ENCODE peak calls at places on chromosomes 12 and 14, in seven cellular contexts. One of them, this sample, is unnamed.

GRCh38 chr14:35556548-35556947 is 22.6 kb downstream of the INSM2 start:
- DNase-seq in cardiac muscle cell: no peak
- DNase-seq in fibroblast of pulmonary artery: no peak
- DNase-seq in ovary: no peak
- DNase-seq in PC-9: no peak
- DNase-seq in choroid plexus epithelial cell: no peak
- DNase-seq in psoas muscle: no peak
- DNase-seq in this sample: no peak

GRCh38 chr14:94005324-94005723 is 8.2 kb downstream of the CCDC197 start:
- DNase-seq in psoas muscle: no peak
- DNase-seq in choroid plexus epithelial cell: peak
- DNase-seq in fibroblast of pulmonary artery: no peak
- DNase-seq in PC-9: no peak
- DNase-seq in ovary: no peak
- DNase-seq in cardiac muscle cell: no peak
- DNase-seq in this sample: no peak

GRCh38 chr14:87000071-87000470 is 992.9 kb downstream of the GALC start:
- DNase-seq in PC-9: no peak
- DNase-seq in cardiac muscle cell: no peak
- DNase-seq in fibroblast of pulmonary artery: no peak
- DNase-seq in ovary: no peak
- DNase-seq in choroid plexus epithelial cell: no peak
- DNase-seq in psoas muscle: no peak
- DNase-seq in this sample: no peak

GRCh38 chr12:121575952-121576615 is 4.7 kb downstream of the KDM2B start:
- DNase-seq in cardiac muscle cell: no peak
- DNase-seq in choroid plexus epithelial cell: no peak
- DNase-seq in ovary: no peak
- DNase-seq in PC-9: no peak
- DNase-seq in fibroblast of pulmonary artery: peak
- DNase-seq in psoas muscle: no peak
- DNase-seq in this sample: peak

GRCh38 chr14:81219821-81220487 is 805 bp downstream of the GTF2A1 start:
- DNase-seq in psoas muscle: peak
- DNase-seq in PC-9: no peak
- DNase-seq in fibroblast of pulmonary artery: no peak
- DNase-seq in ovary: peak
- DNase-seq in choroid plexus epithelial cell: peak
- DNase-seq in cardiac muscle cell: peak
- DNase-seq in this sample: no peak

GRCh38 chr12:62621239-62621638 is 154.6 kb downstream of the MON2 start:
- DNase-seq in choroid plexus epithelial cell: no peak
- DNase-seq in ovary: no peak
- DNase-seq in cardiac muscle cell: no peak
- DNase-seq in fibroblast of pulmonary artery: no peak
- DNase-seq in PC-9: no peak
- DNase-seq in psoas muscle: no peak
- DNase-seq in this sample: no peak

GRCh38 chr14:24251880-24252288 is 9.5 kb upstream of the TINF2 start:
- DNase-seq in psoas muscle: no peak
- DNase-seq in PC-9: peak
- DNase-seq in cardiac muscle cell: no peak
- DNase-seq in choroid plexus epithelial cell: peak
- DNase-seq in fibroblast of pulmonary artery: peak
- DNase-seq in ovary: no peak
- DNase-seq in this sample: no peak

GRCh38 chr14:51821822-51822221 is 38.6 kb upstream of the GNG2 start:
- DNase-seq in psoas muscle: no peak
- DNase-seq in fibroblast of pulmonary artery: peak
- DNase-seq in PC-9: no peak
- DNase-seq in ovary: no peak
- DNase-seq in cardiac muscle cell: no peak
- DNase-seq in choroid plexus epithelial cell: peak
- DNase-seq in this sample: peak

GRCh38 chr12:100554608-100555077 is 18.8 kb upstream of the GAS2L3 start:
- DNase-seq in PC-9: peak
- DNase-seq in choroid plexus epithelial cell: peak
- DNase-seq in psoas muscle: no peak
- DNase-seq in fibroblast of pulmonary artery: peak
- DNase-seq in ovary: no peak
- DNase-seq in cardiac muscle cell: peak
- DNase-seq in this sample: peak

GRCh38 chr14:63276016-63276415 is 42.7 kb downstream of the GPHB5 start:
- DNase-seq in cardiac muscle cell: no peak
- DNase-seq in fibroblast of pulmonary artery: no peak
- DNase-seq in PC-9: no peak
- DNase-seq in psoas muscle: no peak
- DNase-seq in choroid plexus epithelial cell: no peak
- DNase-seq in ovary: no peak
- DNase-seq in this sample: no peak

GRCh38 chr12:80943345-80943744 is 5.6 kb upstream of the LIN7A start:
- DNase-seq in choroid plexus epithelial cell: no peak
- DNase-seq in ovary: no peak
- DNase-seq in psoas muscle: no peak
- DNase-seq in fibroblast of pulmonary artery: no peak
- DNase-seq in cardiac muscle cell: no peak
- DNase-seq in PC-9: no peak
- DNase-seq in this sample: no peak

GRCh38 chr12:85979641-85980040 is 105.5 kb downstream of the NTS start:
- DNase-seq in cardiac muscle cell: no peak
- DNase-seq in choroid plexus epithelial cell: peak
- DNase-seq in PC-9: no peak
- DNase-seq in psoas muscle: no peak
- DNase-seq in ovary: no peak
- DNase-seq in fibroblast of pulmonary artery: peak
- DNase-seq in this sample: no peak

GRCh38 chr12:120445911-120446909 is at the start of the genes GATC and TRIAP1:
- DNase-seq in ovary: peak
- DNase-seq in psoas muscle: peak
- DNase-seq in choroid plexus epithelial cell: peak
- DNase-seq in cardiac muscle cell: peak
- DNase-seq in fibroblast of pulmonary artery: peak
- DNase-seq in PC-9: peak
- DNase-seq in this sample: peak

GRCh38 chr12:56979628-56980027 is 22.2 kb upstream of the RDH16 start:
- DNase-seq in PC-9: no peak
- DNase-seq in choroid plexus epithelial cell: no peak
- DNase-seq in psoas muscle: no peak
- DNase-seq in ovary: no peak
- DNase-seq in fibroblast of pulmonary artery: no peak
- DNase-seq in cardiac muscle cell: no peak
- DNase-seq in this sample: no peak
- H3K4me3 ChIP-seq in PC-9: no peak
- H3K4me3 ChIP-seq in choroid plexus epithelial cell: no peak
- H3K4me3 ChIP-seq in psoas muscle: no peak
- H3K4me3 ChIP-seq in ovary: no peak
- H3K4me3 ChIP-seq in fibroblast of pulmonary artery: no peak
- H3K4me3 ChIP-seq in cardiac muscle cell: no peak
- H3K4me3 ChIP-seq in this sample: no peak

DNA sequence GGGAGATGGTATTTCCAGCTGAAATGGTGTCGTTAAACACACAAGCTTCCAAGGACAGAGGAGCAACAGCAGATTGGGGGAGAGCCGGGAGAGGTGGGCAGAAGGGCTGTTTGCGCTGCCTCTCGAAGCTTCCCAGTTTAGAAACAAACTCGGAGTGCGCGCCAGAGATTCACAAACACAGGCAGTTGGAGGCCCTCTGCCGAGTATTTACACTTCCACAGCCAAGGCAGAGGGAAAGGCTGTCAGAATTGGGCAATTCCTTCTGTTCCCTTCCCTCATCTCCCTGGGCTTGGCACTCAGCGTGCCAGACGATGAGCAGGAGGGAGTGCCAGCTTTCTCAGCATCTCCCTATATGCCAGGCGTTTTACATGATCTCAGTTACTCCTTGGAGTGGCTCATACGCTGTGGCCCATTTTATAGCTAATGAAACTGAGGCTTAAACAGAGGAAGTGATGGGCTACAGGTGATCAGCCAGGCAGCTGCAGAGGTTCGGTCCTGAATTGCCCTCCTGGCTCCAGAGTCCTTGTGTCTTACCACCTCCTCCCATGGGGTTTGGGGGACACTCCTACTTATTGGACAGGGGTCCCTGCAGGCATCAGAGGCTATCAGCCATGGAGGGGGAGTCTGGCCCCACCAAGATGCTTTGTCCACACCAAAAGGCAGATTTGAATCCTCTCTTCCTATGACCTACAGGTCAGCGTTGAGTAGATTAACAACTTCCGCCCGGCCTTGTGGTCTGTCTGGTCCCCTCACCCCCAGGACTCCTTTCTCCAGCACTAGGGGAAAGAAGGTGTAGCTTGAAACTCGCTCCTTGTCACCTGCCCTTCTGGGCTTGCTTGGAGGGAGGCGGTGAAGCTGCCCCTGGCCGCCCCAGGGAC is 3.1 kb downstream of the FAM222A start:
- DNase-seq in ovary: peak
- DNase-seq in fibroblast of pulmonary artery: no peak
- DNase-seq in choroid plexus epithelial cell: no peak
- DNase-seq in psoas muscle: peak
- DNase-seq in cardiac muscle cell: peak
- DNase-seq in PC-9: no peak
- DNase-seq in this sample: no peak
- H3K4me3 ChIP-seq in ovary: no peak
- H3K4me3 ChIP-seq in fibroblast of pulmonary artery: no peak
- H3K4me3 ChIP-seq in choroid plexus epithelial cell: no peak
- H3K4me3 ChIP-seq in psoas muscle: peak
- H3K4me3 ChIP-seq in cardiac muscle cell: no peak
- H3K4me3 ChIP-seq in PC-9: no peak
- H3K4me3 ChIP-seq in this sample: no peak

GRCh38 chr12:133081408-133081806 is 684 bp downstream of the ZNF140 start:
- DNase-seq in psoas muscle: no peak
- DNase-seq in cardiac muscle cell: no peak
- DNase-seq in ovary: peak
- DNase-seq in PC-9: no peak
- DNase-seq in choroid plexus epithelial cell: no peak
- DNase-seq in fibroblast of pulmonary artery: no peak
- DNase-seq in this sample: no peak
- H3K4me3 ChIP-seq in psoas muscle: peak
- H3K4me3 ChIP-seq in cardiac muscle cell: peak
- H3K4me3 ChIP-seq in ovary: peak
- H3K4me3 ChIP-seq in PC-9: peak
- H3K4me3 ChIP-seq in choroid plexus epithelial cell: peak
- H3K4me3 ChIP-seq in fibroblast of pulmonary artery: peak
- H3K4me3 ChIP-seq in this sample: peak

DNA sequence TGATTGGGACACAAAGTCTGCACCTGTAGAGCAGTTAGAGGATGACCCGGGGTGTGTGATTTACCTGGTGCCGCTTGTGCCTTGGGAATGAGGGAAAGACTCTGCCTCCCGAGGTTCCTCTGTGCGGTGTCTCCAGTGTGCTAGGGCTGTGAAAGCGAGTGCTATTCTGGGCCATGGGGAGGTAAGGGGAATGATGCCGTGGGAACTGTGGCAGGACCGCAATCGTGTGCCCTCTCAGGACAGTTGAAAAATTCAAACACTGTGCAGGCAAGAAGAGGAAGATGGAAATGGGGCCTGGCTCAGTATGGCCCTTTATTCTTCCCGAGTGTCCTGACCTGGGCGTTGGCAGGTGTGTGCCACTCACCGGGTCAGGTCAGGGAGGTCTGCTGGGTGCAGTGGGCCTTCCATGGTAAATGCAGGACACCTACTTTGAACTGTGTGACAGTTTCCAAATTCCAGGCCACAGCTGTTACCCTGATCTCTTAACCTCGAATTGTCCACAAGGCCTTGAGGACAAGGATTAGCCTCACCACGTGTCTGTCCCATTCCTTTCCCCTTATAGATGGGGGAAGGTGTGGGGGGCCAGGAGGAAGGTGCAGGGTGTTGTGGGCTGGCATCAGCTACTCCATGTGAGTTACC is 1.4 kb downstream of the SIVA1 start:
- DNase-seq in psoas muscle: no peak
- DNase-seq in choroid plexus epithelial cell: no peak
- DNase-seq in PC-9: no peak
- DNase-seq in cardiac muscle cell: no peak
- DNase-seq in fibroblast of pulmonary artery: no peak
- DNase-seq in ovary: no peak
- DNase-seq in this sample: no peak
- H3K4me3 ChIP-seq in psoas muscle: peak
- H3K4me3 ChIP-seq in choroid plexus epithelial cell: peak
- H3K4me3 ChIP-seq in PC-9: peak
- H3K4me3 ChIP-seq in cardiac muscle cell: peak
- H3K4me3 ChIP-seq in fibroblast of pulmonary artery: peak
- H3K4me3 ChIP-seq in ovary: peak
- H3K4me3 ChIP-seq in this sample: peak

DNA sequence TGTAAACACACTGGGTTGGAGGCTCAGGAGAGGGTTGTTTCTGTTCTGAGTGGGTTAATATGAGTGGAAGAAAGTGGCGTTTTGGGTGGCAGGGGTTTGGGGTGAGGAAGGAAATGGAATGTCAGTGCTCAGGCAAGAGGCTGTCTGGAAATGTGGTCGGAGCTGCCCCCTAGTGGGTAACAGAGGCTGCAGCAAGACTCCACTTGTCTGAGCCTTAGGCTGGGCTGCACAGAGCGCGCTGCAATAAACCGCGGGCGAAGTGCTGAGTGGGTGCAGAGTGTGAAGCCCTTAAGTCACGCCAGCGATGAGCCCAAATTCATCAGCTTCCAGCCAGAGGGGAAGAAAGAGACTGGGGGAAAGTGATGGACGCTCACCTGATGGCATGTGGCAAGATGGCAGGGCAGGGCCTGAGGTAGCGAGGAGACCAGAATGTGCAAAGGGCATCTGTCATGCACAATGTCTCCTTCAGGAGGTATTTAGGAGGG is 12.3 kb downstream of the VSX2 start:
- DNase-seq in choroid plexus epithelial cell: peak
- DNase-seq in PC-9: peak
- DNase-seq in fibroblast of pulmonary artery: peak
- DNase-seq in ovary: peak
- DNase-seq in cardiac muscle cell: peak
- DNase-seq in psoas muscle: peak
- DNase-seq in this sample: peak
- H3K4me3 ChIP-seq in choroid plexus epithelial cell: peak
- H3K4me3 ChIP-seq in PC-9: peak
- H3K4me3 ChIP-seq in fibroblast of pulmonary artery: peak
- H3K4me3 ChIP-seq in ovary: no peak
- H3K4me3 ChIP-seq in cardiac muscle cell: no peak
- H3K4me3 ChIP-seq in psoas muscle: peak
- H3K4me3 ChIP-seq in this sample: no peak